ENCODE peak calls at places on chromosomes 11 and 22, in ten cellular contexts. One of them, this sample, is unnamed.

GRCh38 chr11:70843906-70844305 is 408.5 kb downstream of the SHANK2 start:
- DNase-seq in lung: no peak
- DNase-seq in AG04449: no peak
- DNase-seq in heart right ventricle: no peak
- DNase-seq in AG04450: no peak
- DNase-seq in fibroblast of pulmonary artery: no peak
- DNase-seq in pancreas: no peak
- DNase-seq in uterus: no peak
- DNase-seq in astrocyte of the spinal cord: no peak
- DNase-seq in GM12865: no peak
- DNase-seq in this sample: no peak

GRCh38 chr11:123249354-123249753 is 54.3 kb upstream of the CLMP start:
- DNase-seq in lung: no peak
- DNase-seq in AG04449: no peak
- DNase-seq in heart right ventricle: no peak
- DNase-seq in AG04450: no peak
- DNase-seq in fibroblast of pulmonary artery: no peak
- DNase-seq in pancreas: no peak
- DNase-seq in uterus: no peak
- DNase-seq in astrocyte of the spinal cord: no peak
- DNase-seq in GM12865: no peak
- DNase-seq in this sample: no peak

GRCh38 chr11:36425593-36426206 is 84.4 kb downstream of the TRAF6 start:
- DNase-seq in lung: no peak
- DNase-seq in AG04449: no peak
- DNase-seq in heart right ventricle: no peak
- DNase-seq in AG04450: no peak
- DNase-seq in fibroblast of pulmonary artery: peak
- DNase-seq in pancreas: no peak
- DNase-seq in uterus: no peak
- DNase-seq in astrocyte of the spinal cord: peak
- DNase-seq in GM12865: no peak
- DNase-seq in this sample: no peak

GRCh38 chr11:110962907-110963306 is 250.7 kb upstream of the ARHGAP20 start:
- DNase-seq in lung: no peak
- DNase-seq in AG04449: no peak
- DNase-seq in heart right ventricle: no peak
- DNase-seq in AG04450: peak
- DNase-seq in fibroblast of pulmonary artery: no peak
- DNase-seq in pancreas: no peak
- DNase-seq in uterus: no peak
- DNase-seq in astrocyte of the spinal cord: peak
- DNase-seq in GM12865: no peak
- DNase-seq in this sample: no peak

GRCh38 chr11:77065878-77066228 is 918 bp upstream of the CAPN5 start:
- DNase-seq in lung: no peak
- DNase-seq in AG04449: no peak
- DNase-seq in heart right ventricle: peak
- DNase-seq in AG04450: no peak
- DNase-seq in fibroblast of pulmonary artery: peak
- DNase-seq in pancreas: no peak
- DNase-seq in uterus: peak
- DNase-seq in astrocyte of the spinal cord: peak
- DNase-seq in GM12865: peak
- DNase-seq in this sample: no peak

GRCh38 chr11:123129920-123130319 is 65.1 kb downstream of the CLMP start:
- DNase-seq in lung: no peak
- DNase-seq in AG04449: peak
- DNase-seq in heart right ventricle: no peak
- DNase-seq in AG04450: peak
- DNase-seq in fibroblast of pulmonary artery: peak
- DNase-seq in pancreas: no peak
- DNase-seq in uterus: no peak
- DNase-seq in astrocyte of the spinal cord: peak
- DNase-seq in GM12865: no peak
- DNase-seq in this sample: no peak

GRCh38 chr11:124583827-124584226 is 14.0 kb downstream of the OR8A1 start:
- DNase-seq in lung: no peak
- DNase-seq in AG04449: no peak
- DNase-seq in heart right ventricle: no peak
- DNase-seq in AG04450: no peak
- DNase-seq in fibroblast of pulmonary artery: no peak
- DNase-seq in pancreas: no peak
- DNase-seq in uterus: no peak
- DNase-seq in astrocyte of the spinal cord: no peak
- DNase-seq in GM12865: no peak
- DNase-seq in this sample: no peak

GRCh38 chr22:43236401-43237166 is 49.6 kb upstream of the TTLL12 start:
- DNase-seq in lung: peak
- DNase-seq in AG04449: no peak
- DNase-seq in heart right ventricle: peak
- DNase-seq in AG04450: no peak
- DNase-seq in fibroblast of pulmonary artery: peak
- DNase-seq in pancreas: peak
- DNase-seq in uterus: no peak
- DNase-seq in astrocyte of the spinal cord: no peak
- DNase-seq in GM12865: no peak
- DNase-seq in this sample: no peak

GRCh38 chr11:22681281-22681812 is 14.9 kb downstream of the GAS2 start:
- DNase-seq in lung: no peak
- DNase-seq in AG04449: no peak
- DNase-seq in heart right ventricle: no peak
- DNase-seq in AG04450: no peak
- DNase-seq in fibroblast of pulmonary artery: no peak
- DNase-seq in pancreas: no peak
- DNase-seq in uterus: no peak
- DNase-seq in astrocyte of the spinal cord: no peak
- DNase-seq in GM12865: no peak
- DNase-seq in this sample: no peak

GRCh38 chr22:26972281-26972680 is 314.9 kb downstream of the MIAT start:
- DNase-seq in lung: no peak
- DNase-seq in AG04449: no peak
- DNase-seq in heart right ventricle: no peak
- DNase-seq in AG04450: no peak
- DNase-seq in fibroblast of pulmonary artery: no peak
- DNase-seq in pancreas: no peak
- DNase-seq in uterus: no peak
- DNase-seq in astrocyte of the spinal cord: no peak
- DNase-seq in GM12865: no peak
- DNase-seq in this sample: no peak

GRCh38 chr11:86174101-86175046 is 70.2 kb upstream of the EED start:
- DNase-seq in lung: peak
- DNase-seq in AG04449: peak
- DNase-seq in heart right ventricle: peak
- DNase-seq in AG04450: peak
- DNase-seq in fibroblast of pulmonary artery: peak
- DNase-seq in pancreas: peak
- DNase-seq in uterus: peak
- DNase-seq in astrocyte of the spinal cord: peak
- DNase-seq in GM12865: no peak
- DNase-seq in this sample: no peak

GRCh38 chr11:3164138-3164539 is 971 bp downstream of the OSBPL5 start:
- DNase-seq in lung: no peak
- DNase-seq in AG04449: no peak
- DNase-seq in heart right ventricle: no peak
- DNase-seq in AG04450: no peak
- DNase-seq in fibroblast of pulmonary artery: no peak
- DNase-seq in pancreas: no peak
- DNase-seq in uterus: no peak
- DNase-seq in astrocyte of the spinal cord: no peak
- DNase-seq in GM12865: no peak
- DNase-seq in this sample: no peak

GRCh38 chr22:32991353-32992115 is 66.6 kb downstream of the SYN3 start:
- DNase-seq in lung: no peak
- DNase-seq in AG04449: no peak
- DNase-seq in heart right ventricle: no peak
- DNase-seq in AG04450: no peak
- DNase-seq in fibroblast of pulmonary artery: peak
- DNase-seq in pancreas: no peak
- DNase-seq in uterus: no peak
- DNase-seq in astrocyte of the spinal cord: no peak
- DNase-seq in GM12865: no peak
- DNase-seq in this sample: no peak

GRCh38 chr11:127106938-127107337 is 106.4 kb upstream of the KIRREL3 start:
- DNase-seq in lung: no peak
- DNase-seq in AG04449: no peak
- DNase-seq in heart right ventricle: no peak
- DNase-seq in AG04450: no peak
- DNase-seq in fibroblast of pulmonary artery: no peak
- DNase-seq in pancreas: no peak
- DNase-seq in uterus: no peak
- DNase-seq in astrocyte of the spinal cord: no peak
- DNase-seq in GM12865: no peak
- DNase-seq in this sample: no peak

GRCh38 chr11:126100681-126101080 is 38.0 kb upstream of the CDON start:
- DNase-seq in lung: no peak
- DNase-seq in AG04449: no peak
- DNase-seq in heart right ventricle: no peak
- DNase-seq in AG04450: no peak
- DNase-seq in fibroblast of pulmonary artery: no peak
- DNase-seq in pancreas: no peak
- DNase-seq in uterus: no peak
- DNase-seq in astrocyte of the spinal cord: no peak
- DNase-seq in GM12865: no peak
- DNase-seq in this sample: no peak

GRCh38 chr22:28506207-28506606 is 173.4 kb downstream of the TTC28 start:
- DNase-seq in lung: no peak
- DNase-seq in AG04449: no peak
- DNase-seq in heart right ventricle: no peak
- DNase-seq in AG04450: no peak
- DNase-seq in fibroblast of pulmonary artery: no peak
- DNase-seq in pancreas: no peak
- DNase-seq in uterus: no peak
- DNase-seq in astrocyte of the spinal cord: no peak
- DNase-seq in GM12865: no peak
- DNase-seq in this sample: no peak
- H3K4me3 ChIP-seq in lung: no peak
- H3K4me3 ChIP-seq in AG04449: no peak
- H3K4me3 ChIP-seq in heart right ventricle: peak
- H3K4me3 ChIP-seq in AG04450: no peak
- H3K4me3 ChIP-seq in fibroblast of pulmonary artery: no peak
- H3K4me3 ChIP-seq in pancreas: no peak
- H3K4me3 ChIP-seq in uterus: no peak
- H3K4me3 ChIP-seq in astrocyte of the spinal cord: no peak
- H3K4me3 ChIP-seq in GM12865: no peak
- H3K4me3 ChIP-seq in this sample: no peak

DNA sequence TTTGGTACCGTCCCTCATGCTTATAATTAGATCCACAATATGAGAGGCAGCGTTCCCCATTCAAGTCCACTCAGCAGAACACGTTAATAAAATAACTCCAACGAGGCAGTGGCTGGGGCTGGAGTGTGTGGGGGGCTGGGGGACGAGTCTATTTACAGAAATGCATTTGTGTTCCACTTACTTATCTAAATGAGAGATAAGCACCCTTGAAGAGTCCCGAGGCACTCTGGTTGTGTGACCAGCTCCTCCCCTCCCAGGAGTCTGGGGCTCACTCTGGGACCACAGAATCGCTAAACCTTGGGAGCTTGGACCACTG is 14.6 kb downstream of the PHF21B start:
- DNase-seq in lung: no peak
- DNase-seq in AG04449: no peak
- DNase-seq in heart right ventricle: peak
- DNase-seq in AG04450: no peak
- DNase-seq in fibroblast of pulmonary artery: no peak
- DNase-seq in pancreas: no peak
- DNase-seq in uterus: no peak
- DNase-seq in astrocyte of the spinal cord: no peak
- DNase-seq in GM12865: no peak
- DNase-seq in this sample: no peak
- TF ChIP-seq CTCF in lung: no peak
- TF ChIP-seq CTCF in AG04449: no peak
- TF ChIP-seq CTCF in heart right ventricle: no peak
- TF ChIP-seq CTCF in AG04450: no peak
- TF ChIP-seq CTCF in fibroblast of pulmonary artery: no peak
- TF ChIP-seq CTCF in pancreas: no peak
- TF ChIP-seq CTCF in uterus: no peak
- TF ChIP-seq CTCF in astrocyte of the spinal cord: no peak
- TF ChIP-seq CTCF in GM12865: no peak
- TF ChIP-seq CTCF in this sample: no peak

DNA sequence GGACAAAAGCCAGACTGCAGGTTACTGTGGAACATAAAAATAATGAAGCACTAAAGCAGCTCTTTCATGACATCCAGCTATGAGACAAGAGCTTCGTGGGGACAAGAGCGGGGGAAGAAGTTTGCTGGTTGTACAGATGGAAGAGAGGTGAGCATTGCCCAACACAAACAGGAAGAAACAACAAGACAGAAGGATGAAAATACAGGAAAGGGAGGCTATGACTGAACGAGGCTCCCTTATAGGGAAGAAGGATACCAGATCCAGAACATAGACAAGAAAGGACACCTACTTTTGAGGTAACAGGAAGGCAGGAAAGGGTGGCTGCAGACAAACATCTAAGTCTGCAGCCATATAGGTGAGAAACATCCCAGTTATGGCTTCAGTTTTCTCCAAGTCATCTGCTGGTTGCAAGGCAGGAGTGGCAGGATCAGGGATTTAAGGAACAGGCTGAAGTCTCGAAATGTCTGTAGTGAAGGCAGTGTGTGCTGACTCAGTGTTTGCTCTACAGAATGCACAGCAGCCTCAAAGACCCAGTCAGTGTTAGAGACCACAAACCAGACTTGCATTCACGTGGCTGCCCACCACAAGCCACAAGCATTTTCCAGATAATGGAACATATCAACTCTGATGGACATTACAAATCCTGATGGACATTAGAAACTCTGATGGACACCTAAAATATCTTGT is 1.9 kb downstream of the CLTCL1 start:
- DNase-seq in lung: no peak
- DNase-seq in AG04449: no peak
- DNase-seq in heart right ventricle: no peak
- DNase-seq in AG04450: peak
- DNase-seq in fibroblast of pulmonary artery: peak
- DNase-seq in pancreas: no peak
- DNase-seq in uterus: no peak
- DNase-seq in astrocyte of the spinal cord: peak
- DNase-seq in GM12865: no peak
- DNase-seq in this sample: no peak
- H3K4me3 ChIP-seq in lung: no peak
- H3K4me3 ChIP-seq in AG04449: peak
- H3K4me3 ChIP-seq in heart right ventricle: no peak
- H3K4me3 ChIP-seq in AG04450: no peak
- H3K4me3 ChIP-seq in fibroblast of pulmonary artery: no peak
- H3K4me3 ChIP-seq in pancreas: no peak
- H3K4me3 ChIP-seq in uterus: no peak
- H3K4me3 ChIP-seq in astrocyte of the spinal cord: no peak
- H3K4me3 ChIP-seq in GM12865: no peak
- H3K4me3 ChIP-seq in this sample: no peak

DNA sequence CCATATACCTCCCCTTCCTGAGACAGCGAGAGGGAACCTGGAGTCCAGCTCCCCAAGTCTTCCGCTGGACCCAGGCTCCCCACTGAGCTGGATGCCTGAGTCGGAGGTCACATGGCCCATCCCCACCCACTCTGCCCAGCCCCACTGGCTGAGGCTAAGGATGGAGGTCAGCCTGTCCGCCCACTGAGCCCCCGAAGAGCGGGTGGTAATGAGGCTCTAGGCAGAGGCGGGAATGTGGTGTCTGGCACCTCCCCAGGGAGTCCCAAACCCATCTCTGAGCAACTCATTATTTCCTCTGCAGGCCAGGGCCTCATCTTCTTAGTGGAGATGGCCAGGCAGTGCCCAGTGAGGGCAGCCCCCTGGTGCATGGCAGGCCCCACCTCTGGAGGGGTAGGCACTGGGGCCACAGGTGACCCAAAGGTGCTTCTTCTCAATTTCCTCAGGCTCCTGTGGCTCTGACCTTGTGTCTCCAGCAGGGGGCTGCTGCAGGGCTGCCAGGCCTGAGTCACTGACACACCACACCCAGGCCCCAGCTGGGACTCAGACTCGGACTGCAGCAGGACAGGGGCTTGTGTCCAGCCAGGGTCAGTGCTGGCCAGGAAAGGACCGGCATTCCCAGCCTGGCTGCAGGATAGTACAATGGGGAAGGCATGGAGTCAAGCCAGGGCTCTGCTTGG is 10.2 kb upstream of the PDE2A start:
- DNase-seq in lung: peak
- DNase-seq in AG04449: no peak
- DNase-seq in heart right ventricle: peak
- DNase-seq in AG04450: no peak
- DNase-seq in fibroblast of pulmonary artery: peak
- DNase-seq in pancreas: peak
- DNase-seq in uterus: peak
- DNase-seq in astrocyte of the spinal cord: peak
- DNase-seq in GM12865: peak
- DNase-seq in this sample: no peak
- TF ChIP-seq CTCF in lung: peak
- TF ChIP-seq CTCF in AG04449: peak
- TF ChIP-seq CTCF in heart right ventricle: peak
- TF ChIP-seq CTCF in AG04450: peak
- TF ChIP-seq CTCF in fibroblast of pulmonary artery: peak
- TF ChIP-seq CTCF in pancreas: peak
- TF ChIP-seq CTCF in uterus: no peak
- TF ChIP-seq CTCF in astrocyte of the spinal cord: peak
- TF ChIP-seq CTCF in GM12865: peak
- TF ChIP-seq CTCF in this sample: peak